ENCODE peak calls at places on chromosome 5, in seven cellular contexts. T is activated CD4-positive, CD25-positive, alpha-beta regulatory T cell treated with anti-CD3 and anti-CD28 coated beads, Interleukin-2, amount 50 U/mL, for 72 hours; D is hepatic stellate cell; J is left cardiac atrium; A is fibroblast of pulmonary artery; B is substantia nigra; Q is NCI-H1694. X is an unnamed sample.
A peak's percentile ranks its signal among the peaks of the same experiment; 100 is the strongest.

GRCh38 chr5:1228121-1228520 is 2.9 kb downstream of the SLC6A18 start:
- DNase-seq in J (no peak), B (no peak), A (no peak), D (no peak), Q (peak; percentile 78), T (no peak), X (peak; percentile 31)

GRCh38 chr5:19886123-19886921 is 101.7 kb downstream of the CDH18 start:
- DNase-seq in A (peak; percentile 50), J (no peak), B (no peak), D (no peak), T (no peak), Q (no peak), X (peak; percentile 29)

GRCh38 chr5:51468196-51468595 is 84.9 kb downstream of the ISL1 start:
- DNase-seq in Q (no peak), T (no peak), D (no peak), J (no peak), B (no peak), A (peak; percentile 17), X (no peak)

GRCh38 chr5:92916036-92916435 is 665.0 kb downstream of the NR2F1-AS1 start:
- DNase-seq in J (no peak), A (peak; percentile 85), B (no peak), T (no peak), Q (no peak), D (no peak), X (no peak)

GRCh38 chr5:54624671-54625583 is 107.4 kb downstream of the SNX18 start:
- DNase-seq in Q (no peak), D (no peak), J (no peak), T (no peak), A (peak; percentile 78), B (no peak), X (no peak)

GRCh38 chr5:72314571-72315172 is 5.4 kb downstream of the MRPS27 start:
- DNase-seq in T (no peak), D (no peak), B (no peak), J (peak; percentile 52), Q (no peak), A (peak; percentile 87), X (no peak)

GRCh38 chr5:1745190-1745805 is 54.3 kb downstream of the MRPL36 start:
- DNase-seq in T (no peak), Q (no peak), A (no peak), B (no peak), D (no peak), J (no peak), X (no peak)

GRCh38 chr5:30098940-30099339 is 1094.5 kb upstream of the CDH6 start:
- DNase-seq in D (no peak), J (no peak), A (no peak), B (no peak), Q (no peak), T (no peak), X (no peak)

GRCh38 chr5:23507278-23507685 is at the start of gene PRDM9:
- DNase-seq in T (no peak), Q (no peak), J (peak; percentile 80), B (peak; percentile 45), D (no peak), A (peak; percentile 81), X (no peak)

GRCh38 chr5:73280821-73281746 is 108.1 kb downstream of the TMEM174 start:
- DNase-seq in D (no peak), Q (peak; percentile 66), A (peak; percentile 74), J (peak; percentile 44), B (no peak), T (no peak), X (no peak)

X was measured in NCI-H2171.